ENCODE peak calls at places on chromosomes 6 and 20, in nine cellular contexts. R is tibial nerve, S is left ventricle myocardium inferior, T is colonic mucosa, C is aorta, G is T-helper 17 cell, H is WERI-Rb-1, Y is cardiac muscle cell, Q is IMR-90. E is an unnamed sample.
A peak's percentile ranks its signal among the peaks of the same experiment; 100 is the strongest.

GRCh38 chr20:20391766-20392165 is 23.9 kb downstream of the INSM1 start:
- DNase-seq in Y (no peak), R (no peak), C (no peak), Q (no peak), G (no peak), T (no peak), S (no peak), H (peak; percentile 19), E (no peak)

GRCh38 chr6:106579281-106579680 is 50.0 kb downstream of the RTN4IP1 start:
- DNase-seq in H (no peak), G (no peak), Y (no peak), R (no peak), T (no peak), Q (peak; percentile 39), C (no peak), S (no peak), E (no peak)

GRCh38 chr20:34585019-34585418 is 26.5 kb downstream of the MAP1LC3A start:
- DNase-seq in Y (no peak), T (no peak), H (no peak), C (no peak), Q (no peak), G (no peak), R (no peak), S (no peak), E (no peak)

GRCh38 chr20:62774076-62774714 is 22.1 kb upstream of the MRGBP start:
- DNase-seq in C (no peak), H (peak; percentile 82), Q (no peak), R (no peak), S (no peak), T (no peak), Y (no peak), G (no peak), E (no peak)

GRCh38 chr6:164247106-164247505 is 832.6 kb downstream of the QKI start:
- DNase-seq in R (no peak), S (no peak), Y (no peak), C (no peak), T (no peak), G (no peak), Q (no peak), H (no peak), E (no peak)

GRCh38 chr20:47857142-47857993 is 72.1 kb upstream of the SULF2 start:
- DNase-seq in Y (peak; percentile 67), H (no peak), R (no peak), Q (no peak), T (no peak), S (peak; percentile 46), G (no peak), C (peak; percentile 56), E (peak; percentile 30)

GRCh38 chr6:10084276-10084993 is 330.4 kb downstream of the TFAP2A start:
- DNase-seq in H (no peak), G (no peak), C (no peak), S (no peak), T (no peak), Q (no peak), Y (no peak), R (no peak), E (no peak)

GRCh38 chr6:26087284-26088115 is at the start of gene HFE:
- DNase-seq in G (no peak), S (peak; percentile 57), Y (peak; percentile 68), T (peak; percentile 73), C (peak; percentile 73), Q (peak; percentile 68), R (no peak), H (no peak), E (peak; percentile 44)

GRCh38 chr6:5751525-5752252 is 255.0 kb downstream of the NRN1 start:
- DNase-seq in C (no peak), Y (peak; percentile 32), Q (peak; percentile 23), R (no peak), G (no peak), H (no peak), T (no peak), S (no peak), E (no peak)

GRCh38 chr6:5749666-5750215 is 257.0 kb downstream of the NRN1 start:
- DNase-seq in S (no peak), C (no peak), Q (no peak), T (peak; percentile 43), R (no peak), H (no peak), G (no peak), Y (no peak), E (no peak)

GRCh38 chr6:5754904-5755303 is 251.8 kb downstream of the NRN1 start:
- DNase-seq in H (no peak), S (no peak), Q (no peak), T (no peak), G (no peak), Y (no peak), C (no peak), R (no peak), E (no peak)

GRCh38 chr6:5753187-5753586 is 253.5 kb downstream of the NRN1 start:
- DNase-seq in R (no peak), G (no peak), S (no peak), Q (no peak), H (no peak), Y (no peak), C (no peak), T (no peak), E (no peak)

GRCh38 chr6:5752282-5752681 is 254.4 kb downstream of the NRN1 start:
- DNase-seq in S (no peak), H (peak; percentile 87), T (no peak), G (no peak), Y (peak; percentile 76), Q (peak; percentile 82), R (no peak), C (no peak), E (no peak)
- H3K9me3 ChIP-seq in S (peaks cover 23% of the 10 kb centered on the region), H (peaks cover 23% of the 10 kb centered on the region), T (no peaks in the 10 kb centered on the region), G (peaks cover 5% of the 10 kb centered on the region), Y (no peaks in the 10 kb centered on the region), Q (peaks cover 3% of the 10 kb centered on the region), R (peaks cover 12% of the 10 kb centered on the region), C (no peaks in the 10 kb centered on the region), E (no peaks in the 10 kb centered on the region)

DNA sequence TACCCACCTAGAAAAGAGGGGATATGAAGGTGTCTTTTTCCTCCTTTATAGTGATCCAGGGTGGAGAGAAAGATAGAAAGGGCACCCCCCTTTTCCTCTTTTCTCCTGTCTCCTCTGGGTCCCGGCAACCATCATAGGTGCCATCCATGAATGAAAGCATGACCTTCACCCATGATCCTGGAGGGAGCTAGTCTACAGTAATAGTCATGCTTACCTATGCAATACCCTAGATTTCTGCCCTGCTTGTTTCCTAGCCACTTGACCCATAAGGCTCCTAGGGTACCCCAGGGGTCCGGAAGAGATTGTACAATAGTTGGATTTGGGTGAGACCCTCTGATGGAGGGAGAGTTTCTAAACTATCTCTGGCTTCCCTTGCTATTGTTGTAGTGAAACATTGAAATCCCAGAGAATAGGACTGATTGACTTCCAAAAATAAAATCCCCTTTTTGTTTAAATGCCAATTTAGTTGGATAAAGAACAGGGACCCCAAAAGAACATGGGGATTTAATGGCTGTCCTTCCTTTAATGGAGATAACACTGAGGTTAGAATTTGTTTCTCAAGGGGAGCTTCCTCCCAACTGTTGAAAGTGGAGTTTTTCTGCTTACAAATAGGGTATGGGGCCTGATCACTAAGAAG is 366.8 kb upstream of the KHDRBS2 start:
- DNase-seq in C (no peak), Q (peak; percentile 12), G (no peak), Y (peak; percentile 22), S (no peak), H (no peak), R (no peak), T (no peak), E (no peak)
- H3K9me3 ChIP-seq in C (peaks cover 6% of the 10 kb centered on the region), Q (peaks cover 11% of the 10 kb centered on the region), G (peaks cover 3% of the 10 kb centered on the region), Y (peaks cover 3% of the 10 kb centered on the region), S (peaks cover 91% of the 10 kb centered on the region), H (peaks cover 15% of the 10 kb centered on the region), R (peaks cover 13% of the 10 kb centered on the region), T (no peaks in the 10 kb centered on the region), E (peaks cover 30% of the 10 kb centered on the region)

GRCh38 chr6:22133352-22133751 is 163.5 kb downstream of the PRL start:
- DNase-seq in C (no peak), H (no peak), Q (no peak), R (no peak), Y (no peak), G (no peak), T (no peak), S (no peak), E (no peak)

GRCh38 chr6:22126910-22127309 is 169.9 kb downstream of the PRL start:
- DNase-seq in R (no peak), C (no peak), S (no peak), Q (no peak), H (no peak), G (no peak), T (no peak), Y (no peak), E (no peak)

GRCh38 chr6:22134308-22134707 is 162.5 kb downstream of the PRL start:
- DNase-seq in T (no peak), G (no peak), C (no peak), S (no peak), H (no peak), Y (no peak), Q (no peak), R (no peak), E (no peak)

GRCh38 chr6:22132662-22133061 is 164.2 kb downstream of the PRL start:
- DNase-seq in T (no peak), Y (no peak), S (no peak), H (no peak), C (no peak), G (no peak), R (no peak), Q (no peak), E (no peak)

DNA sequence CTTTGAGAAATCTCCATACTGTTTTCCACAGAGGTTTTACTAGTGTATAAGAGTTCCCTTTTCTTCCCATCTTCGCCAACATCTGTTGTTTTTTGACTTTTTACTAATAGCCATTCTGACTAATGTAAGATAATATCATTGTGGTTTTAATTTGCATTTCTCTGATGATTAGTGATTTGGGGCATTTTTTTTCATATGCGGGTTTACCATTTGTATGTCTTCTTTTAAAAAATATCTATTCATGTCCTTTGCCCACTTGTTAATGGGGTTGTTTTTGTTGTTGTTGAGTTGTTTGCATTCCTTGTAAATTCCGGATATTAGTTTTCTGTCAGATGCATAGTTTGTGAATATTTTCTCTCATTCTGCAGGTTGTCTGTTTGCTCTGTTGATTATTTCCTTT is 167.1 kb downstream of the PRL start:
- DNase-seq in G (no peak), H (no peak), Y (no peak), C (no peak), S (no peak), T (no peak), Q (no peak), R (no peak), E (no peak)
- H3K9me3 ChIP-seq in G (no peaks in the 10 kb centered on the region), H (peaks cover 13% of the 10 kb centered on the region), Y (no peaks in the 10 kb centered on the region), C (peaks cover 2% of the 10 kb centered on the region), S (peaks cover 18% of the 10 kb centered on the region), T (no peaks in the 10 kb centered on the region), Q (no peaks in the 10 kb centered on the region), R (peaks cover 11% of the 10 kb centered on the region), E (no peaks in the 10 kb centered on the region)

GRCh38 chr20:51360451-51361230 is 181.9 kb downstream of the NFATC2 start:
- DNase-seq in G (no peak), Y (peak; percentile 95), S (no peak), R (no peak), T (no peak), Q (peak; percentile 100), C (peak; percentile 60), H (no peak), E (no peak)

GRCh38 chr20:51363378-51363777 is 179.1 kb downstream of the NFATC2 start:
- DNase-seq in Q (no peak), H (no peak), G (no peak), Y (no peak), T (no peak), S (no peak), R (no peak), C (peak; percentile 22), E (no peak)

GRCh38 chr20:51363813-51364212 is 178.7 kb downstream of the NFATC2 start:
- DNase-seq in R (no peak), C (no peak), T (no peak), H (no peak), G (no peak), Y (no peak), S (no peak), Q (no peak), E (no peak)

GRCh38 chr20:51361258-51361657 is 181.3 kb downstream of the NFATC2 start:
- DNase-seq in Q (no peak), T (no peak), G (no peak), S (no peak), Y (no peak), R (no peak), C (no peak), H (no peak), E (no peak)

GRCh38 chr20:51362254-51362653 is 180.3 kb downstream of the NFATC2 start:
- DNase-seq in T (no peak), H (no peak), Q (no peak), R (no peak), Y (no peak), C (peak; percentile 3), S (no peak), G (no peak), E (no peak)
- H3K9me3 ChIP-seq in T (no peaks in the 10 kb centered on the region), H (peaks cover 8% of the 10 kb centered on the region), Q (no peaks in the 10 kb centered on the region), R (no peaks in the 10 kb centered on the region), Y (no peaks in the 10 kb centered on the region), C (no peaks in the 10 kb centered on the region), S (peaks cover 21% of the 10 kb centered on the region), G (no peaks in the 10 kb centered on the region), E (no peaks in the 10 kb centered on the region)

E was measured in tibial artery.